ENCODE peak calls at places on chromosome 9, in four cellular contexts. T is NCI-H460, N is EH, S is RWPE1. Z is an unnamed sample.
A peak's percentile ranks its signal among the peaks of the same experiment; 100 is the strongest.

GRCh38 chr9:125399165-125399564 is 137.5 kb downstream of the GAPVD1 start:
- DNase-seq in T (no peak), N (no peak), S (peak; percentile 57), Z (no peak)

GRCh38 chr9:92324889-92325268 is 271 bp downstream of the NOL8 start:
- DNase-seq in T (no peak), N (no peak), S (no peak), Z (no peak)

GRCh38 chr9:132447346-132447745 is 37.3 kb downstream of the CFAP77 start:
- DNase-seq in T (no peak), N (no peak), S (peak; percentile 26), Z (no peak)

GRCh38 chr9:108022246-108022935 is 532.8 kb upstream of the KLF4 start:
- DNase-seq in T (no peak), N (no peak), S (no peak), Z (no peak)

GRCh38 chr9:124812401-124813016 is 35.6 kb downstream of the OLFML2A start:
- DNase-seq in T (no peak), N (peak; percentile 100), S (peak; percentile 96), Z (no peak)

GRCh38 chr9:114898741-114899140 is 31.6 kb downstream of the TNFSF8 start:
- DNase-seq in T (no peak), N (no peak), S (no peak), Z (peak; percentile 76)

GRCh38 chr9:81634915-81635516 is 54.3 kb downstream of the TLE1 start:
- DNase-seq in T (no peak), N (peak; percentile 50), S (no peak), Z (no peak)

GRCh38 chr9:130282000-130282700 is 16.6 kb downstream of the HMCN2 start:
- DNase-seq in T (no peak), N (no peak), S (no peak), Z (no peak)

GRCh38 chr9:123685489-123686083 is 244.3 kb downstream of the DENND1A start:
- DNase-seq in T (no peak), N (no peak), S (no peak), Z (no peak)

GRCh38 chr9:109799792-109800191 is 19.8 kb downstream of the PALM2AKAP2 start:
- DNase-seq in T (no peak), N (peak; percentile 93), S (peak; percentile 49), Z (no peak)

GRCh38 chr9:98084396-98084795 is 27.9 kb downstream of the NANS start:
- DNase-seq in T (no peak), N (no peak), S (no peak), Z (no peak)

GRCh38 chr9:126522957-126523356 is 90.8 kb upstream of the LMX1B start:
- DNase-seq in T (no peak), N (no peak), S (no peak), Z (no peak)

GRCh38 chr9:126513159-126514036 is 100.3 kb upstream of the LMX1B start:
- DNase-seq in T (no peak), N (no peak), S (peak; percentile 86), Z (no peak)

GRCh38 chr9:23011669-23012068 is 565.0 kb downstream of the DMRTA1 start:
- DNase-seq in T (no peak), N (no peak), S (no peak), Z (no peak)

GRCh38 chr9:104866186-104866585 is 61.8 kb downstream of the ABCA1 start:
- DNase-seq in T (no peak), N (peak; percentile 76), S (no peak), Z (no peak)

GRCh38 chr9:131728961-131729360 is 10.9 kb downstream of the RAPGEF1 start:
- DNase-seq in T (no peak), N (no peak), S (no peak), Z (no peak)

GRCh38 chr9:135478858-135479468 is 619 bp upstream of the PPP1R26 start:
- DNase-seq in T (no peak), N (peak; percentile 40), S (peak; percentile 49), Z (no peak)